ENCODE peak calls at places on chromosomes 4 and X, in four cellular contexts. K is HT1080; I is stimulated activated naive B cell treated with anti-CD40 and anti-IgM and Interleukin-4, amounts not matched to agents 10 μg/mL and 1 μg/mL and 100 μg/mL, for 72 hours; Z is activated CD8-positive, alpha-beta memory T cell treated with anti-CD3 and anti-CD28 coated beads for 1 hour. P is an unnamed sample.

GRCh38 chr4:10457255-10457801 is at the start of gene ZNF518B:
- DNase-seq in Z (peak; percentile 70), I (peak; percentile 73), K (no peak), P (no peak)

GRCh38 chr4:7328913-7329638 is 105.7 kb downstream of the PSAPL1 start:
- DNase-seq in K (peak; percentile 88), Z (no peak), I (no peak), P (no peak)

GRCh38 chrX:115459883-115460564 is 101.0 kb upstream of the PLS3 start:
- DNase-seq in I (no peak), Z (no peak), K (no peak), P (no peak)

GRCh38 chr4:4439782-4440181 is 52.9 kb downstream of the NSG1 start:
- DNase-seq in I (no peak), K (no peak), Z (no peak), P (no peak)

GRCh38 chr4:88409206-88409605 is 30.6 kb downstream of the HERC6 start:
- DNase-seq in I (no peak), Z (no peak), K (no peak), P (no peak)

GRCh38 chrX:9072281-9072680 is 38.4 kb upstream of the FAM9B start:
- DNase-seq in K (no peak), I (no peak), Z (no peak), P (no peak)

GRCh38 chrX:129979207-129979920 is 3.1 kb upstream of the BCORL1 start:
- DNase-seq in I (no peak), Z (no peak), K (no peak), P (no peak)

GRCh38 chr4:1982124-1983052 is 26.4 kb downstream of the NELFA start:
- DNase-seq in K (no peak), Z (no peak), I (no peak), P (no peak)

GRCh38 chrX:110477593-110478228 is 119.1 kb downstream of the RTL9 start:
- DNase-seq in I (no peak), Z (no peak), K (peak; percentile 39), P (no peak)

GRCh38 chrX:147901476-147902126 is 10.1 kb upstream of the FMR1 start:
- DNase-seq in I (no peak), Z (no peak), K (no peak), P (no peak)

GRCh38 chr4:168585168-168586091 is 88.6 kb downstream of the PALLD start:
- DNase-seq in K (peak; percentile 66), I (peak; percentile 4), Z (no peak), P (no peak)

GRCh38 chr4:138279286-138279685 is 37.1 kb upstream of the SLC7A11 start:
- DNase-seq in I (no peak), Z (no peak), K (no peak), P (no peak)

GRCh38 chr4:184421558-184422155 is 52.7 kb downstream of the IRF2 start:
- DNase-seq in I (no peak), Z (no peak), K (no peak), P (no peak)

GRCh38 chr4:175339100-175339707 is 421.0 kb downstream of the ADAM29 start:
- DNase-seq in K (peak; percentile 39), I (no peak), Z (no peak), P (no peak)

GRCh38 chrX:15820106-15821073 is 30.1 kb downstream of the ZRSR2 start:
- DNase-seq in K (peak; percentile 0), Z (no peak), I (no peak), P (no peak)

GRCh38 chr4:1964443-1964842 is 44.3 kb downstream of the NELFA start:
- DNase-seq in K (no peak), I (no peak), Z (no peak), P (no peak)

GRCh38 chr4:38583102-38583501 is 80.9 kb upstream of the KLF3 start:
- DNase-seq in K (no peak), Z (no peak), I (no peak), P (no peak)

GRCh38 chrX:123818243-123818642 is 41.6 kb upstream of the XIAP start:
- DNase-seq in I (no peak), K (peak; percentile 82), Z (no peak), P (no peak)

GRCh38 chrX:100449696-100450606 is 39.9 kb upstream of the PCDH19 start:
- DNase-seq in I (no peak), Z (no peak), K (peak; percentile 26), P (no peak)

GRCh38 chrX:87583679-87584078 is 66.1 kb downstream of the KLHL4 start:
- DNase-seq in Z (no peak), I (no peak), K (peak; percentile 3), P (no peak)

P was measured in LNCaP clone FGC.